ENCODE peak calls at places on chromosome 12, in four cellular contexts. W is Panc1; T is tibial artery; E is CD8-positive, alpha-beta T cell. Y is an unnamed sample.

GRCh38 chr12:13339538-13339937 is 143.0 kb downstream of the EMP1 start:
- DNase-seq in E (no peak), W (no peak), T (no peak), Y (no peak)

GRCh38 chr12:124422570-124423523 is 128.0 kb downstream of the RFLNA start:
- DNase-seq in T (peak; percentile 98), W (no peak), E (no peak), Y (peak; percentile 92)

GRCh38 chr12:54388214-54389138 is 3.9 kb upstream of the ZNF385A start:
- DNase-seq in T (no peak), W (no peak), E (no peak), Y (no peak)

GRCh38 chr12:93668919-93669418 is 8.2 kb upstream of the CRADD start:
- DNase-seq in E (no peak), T (no peak), W (no peak), Y (no peak)

GRCh38 chr12:93100610-93101009 is 171.5 kb upstream of the EEA1 start:
- DNase-seq in W (no peak), E (no peak), T (no peak), Y (no peak)

GRCh38 chr12:80966001-80966400 is 28.3 kb upstream of the LIN7A start:
- DNase-seq in E (no peak), W (no peak), T (no peak), Y (no peak)

GRCh38 chr12:124294686-124295315 is at the start of gene RFLNA:
- DNase-seq in W (no peak), E (no peak), T (no peak), Y (peak; percentile 58)

GRCh38 chr12:76006028-76006916 is 25.3 kb downstream of the PHLDA1 start:
- DNase-seq in W (no peak), E (no peak), T (no peak), Y (no peak)

GRCh38 chr12:39937119-39937518 is 168.8 kb downstream of the SLC2A13 start:
- DNase-seq in T (no peak), W (no peak), E (no peak), Y (no peak)

GRCh38 chr12:51866762-51867161 is 18.2 kb upstream of the FIGNL2 start:
- DNase-seq in E (no peak), T (no peak), W (no peak), Y (no peak)

GRCh38 chr12:114858388-114859146 is 174.6 kb upstream of the TBX3 start:
- DNase-seq in W (no peak), T (no peak), E (no peak), Y (peak; percentile 29)

GRCh38 chr12:105761075-105761474 is 377.7 kb downstream of the NUAK1 start:
- DNase-seq in E (no peak), W (no peak), T (no peak), Y (no peak)

GRCh38 chr12:65419284-65420072 is 141.0 kb downstream of the MSRB3 start:
- DNase-seq in E (no peak), W (no peak), T (no peak), Y (no peak)

GRCh38 chr12:10385181-10385613 is 4.6 kb downstream of the KLRK1 start:
- DNase-seq in E (no peak), W (no peak), T (no peak), Y (no peak)

GRCh38 chr12:54421175-54421872 is 2.3 kb upstream of the ITGA5 start:
- DNase-seq in E (no peak), T (peak; percentile 96), W (no peak), Y (peak; percentile 62)

GRCh38 chr12:53180931-53181645 is 363 bp upstream of the CSAD start:
- DNase-seq in E (no peak), T (no peak), W (no peak), Y (peak; percentile 75)
- TF ChIP-seq CTCF in E (no peak), T (no peak), W (no peak), Y (no peak)

GRCh38 chr12:32302218-32302826 is 97.0 kb upstream of the FGD4 start:
- DNase-seq in E (no peak), W (peak; percentile 45), T (no peak), Y (peak; percentile 17)
- TF ChIP-seq CTCF in E (peak; percentile 21), W (peak; percentile 80), T (no peak), Y (no peak)

GRCh38 chr12:49089831-49090773 is 4.5 kb downstream of the DHH start:
- DNase-seq in E (no peak), W (no peak), T (peak; percentile 72), Y (no peak)
- TF ChIP-seq CTCF in E (peak; percentile 29), W (peak; percentile 84), T (peak; percentile 5), Y (no peak)

GRCh38 chr12:83826112-83826511 is 1086.5 kb downstream of the SLC6A15 start:
- DNase-seq in W (peak; percentile 15), E (no peak), T (no peak), Y (no peak)
- TF ChIP-seq CTCF in W (peak; percentile 62), E (no peak), T (no peak), Y (peak; percentile 38)

GRCh38 chr12:1880153-1880845 is 38.2 kb downstream of the CACNA2D4 start:
- DNase-seq in W (no peak), E (no peak), T (peak; percentile 48), Y (no peak)
- TF ChIP-seq CTCF in W (no peak), E (no peak), T (no peak), Y (no peak)

DNA sequence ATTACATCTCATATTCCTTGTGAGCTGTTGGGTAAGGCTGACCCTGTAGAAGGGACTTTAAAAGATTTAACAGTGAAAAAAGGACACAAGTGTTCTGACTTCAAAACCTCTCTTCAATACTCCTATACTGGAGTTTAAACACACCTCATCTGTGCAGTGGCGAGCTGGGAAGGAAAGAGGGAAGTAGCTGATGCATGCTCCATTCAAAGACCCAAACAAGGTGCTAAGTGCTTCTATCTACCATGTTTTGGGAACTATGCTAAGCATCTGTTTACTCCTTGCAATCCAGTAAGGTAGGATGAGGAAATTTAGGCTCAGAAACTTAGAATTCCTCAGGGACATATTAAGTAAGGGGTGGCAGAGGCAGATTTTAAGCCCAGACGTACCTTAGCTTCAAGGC is 16.4 kb upstream of the DNM1L start:
- DNase-seq in W (no peak), E (no peak), T (no peak), Y (no peak)
- TF ChIP-seq CTCF in W (no peak), E (no peak), T (no peak), Y (no peak)

Y was measured in transverse colon.